ENCODE peak calls at places on chromosomes 4 and X, in six cellular contexts. P, M, R, A, H and Q are unnamed samples.

GRCh38 chr4:86130160-86130933 is 229.5 kb downstream of the MAPK10 start:
- DNase-seq in P (no peak), H (no peak), M (no peak), A (no peak), R (no peak), Q (no peak)

GRCh38 chrX:27590044-27590443 is at the start of gene DCAF8L2:
- DNase-seq in H (no peak), P (no peak), M (no peak), A (no peak), R (no peak), Q (no peak)

GRCh38 chrX:29530520-29530919 is 684.8 kb upstream of the MAGEB2 start:
- DNase-seq in R (no peak), A (no peak), M (peak), H (no peak), P (no peak), Q (no peak)

GRCh38 chrX:100090931-100091330 is 319.1 kb downstream of the PCDH19 start:
- DNase-seq in H (no peak), A (no peak), P (no peak), M (no peak), R (no peak), Q (peak)

GRCh38 chrX:68508799-68509198 is 9.9 kb downstream of the YIPF6 start:
- DNase-seq in R (no peak), A (no peak), M (peak), H (no peak), P (peak), Q (no peak)

GRCh38 chr4:151921811-151922210 is 161.0 kb upstream of the GATB start:
- DNase-seq in P (no peak), M (no peak), A (no peak), H (no peak), R (no peak), Q (no peak)

GRCh38 chr4:11635336-11635735 is 206.6 kb upstream of the HS3ST1 start:
- DNase-seq in R (no peak), H (no peak), A (no peak), M (peak), P (no peak), Q (no peak)

GRCh38 chrX:12007881-12008280 is 130.4 kb upstream of the FRMPD4 start:
- DNase-seq in M (peak), H (no peak), R (no peak), P (peak), A (no peak), Q (peak)

GRCh38 chr4:73631565-73632226 is 11.5 kb upstream of the RASSF6 start:
- DNase-seq in P (no peak), M (no peak), H (no peak), R (no peak), A (no peak), Q (no peak)

GRCh38 chr4:108902769-108903168 is 139.9 kb upstream of the ETNPPL start:
- DNase-seq in H (no peak), P (no peak), R (no peak), A (no peak), M (no peak), Q (no peak)

GRCh38 chrX:283115-283845 is 2.1 kb downstream of the PLCXD1 start:
- DNase-seq in M (peak), H (no peak), P (peak), R (peak), A (peak), Q (peak)

GRCh38 chrX:102599950-102600579 is 750 bp downstream of the ARMCX5 start:
- DNase-seq in R (peak), M (peak), H (no peak), A (no peak), P (peak), Q (no peak)

GRCh38 chr4:52957791-52958190 is 95.7 kb downstream of the RASL11B start:
- DNase-seq in P (no peak), A (no peak), R (no peak), M (no peak), H (no peak), Q (no peak)

GRCh38 chrX:99353412-99353811 is 1056.7 kb downstream of the PCDH19 start:
- DNase-seq in R (no peak), M (no peak), P (no peak), A (no peak), H (peak), Q (no peak)

GRCh38 chr4:17817027-17817426 is 6.2 kb downstream of the NCAPG start:
- DNase-seq in R (no peak), A (peak), P (peak), M (peak), H (peak), Q (peak)

GRCh38 chr4:163392328-163392727 is 48.6 kb downstream of the NPY5R start:
- DNase-seq in M (no peak), P (no peak), R (no peak), A (no peak), H (no peak), Q (no peak)

GRCh38 chrX:75784689-75785491 is at the start of gene MAGEE2:
- DNase-seq in R (no peak), A (no peak), H (peak), M (peak), P (no peak), Q (no peak)

GRCh38 chrX:20527458-20528099 is 260.9 kb upstream of the RPS6KA3 start:
- DNase-seq in H (peak), P (peak), R (peak), A (no peak), M (peak), Q (peak)

GRCh38 chr4:39565925-39566630 is 38.8 kb upstream of the UGDH start:
- DNase-seq in P (peak), A (no peak), R (no peak), H (no peak), M (peak), Q (no peak)

GRCh38 chr4:123832173-123833026 is 435.8 kb downstream of the SPRY1 start:
- DNase-seq in P (peak), A (no peak), M (no peak), H (no peak), R (no peak), Q (no peak)

GRCh38 chr4:94516067-94516466 is 64.3 kb downstream of the PDLIM5 start:
- DNase-seq in P (no peak), A (no peak), M (peak), R (no peak), H (peak), Q (no peak)

GRCh38 chr4:76605099-76605563 is 170.1 kb downstream of the SHROOM3 start:
- DNase-seq in M (no peak), R (no peak), A (no peak), H (no peak), P (no peak), Q (no peak)

GRCh38 chr4:68375667-68376559 is 26.0 kb upstream of the YTHDC1 start:
- DNase-seq in P (peak), M (peak), R (peak), H (peak), A (no peak), Q (peak)

GRCh38 chr4:6779667-6780565 is 2.6 kb upstream of the KIAA0232 start:
- DNase-seq in A (no peak), P (no peak), H (peak), M (no peak), R (no peak), Q (peak)

GRCh38 chr4:41095192-41095872 is 119.0 kb downstream of the APBB2 start:
- DNase-seq in A (no peak), M (no peak), R (no peak), H (no peak), P (no peak), Q (no peak)

GRCh38 chrX:121886557-121886956 is 839.1 kb downstream of the GLUD2 start:
- DNase-seq in H (no peak), M (no peak), R (no peak), A (no peak), P (no peak), Q (no peak)

GRCh38 chr4:16120720-16121119 is 36.9 kb upstream of the PROM1 start:
- DNase-seq in M (no peak), H (no peak), P (no peak), R (no peak), A (no peak), Q (peak)

GRCh38 chrX:147476008-147476407 is 435.7 kb upstream of the FMR1 start:
- DNase-seq in P (no peak), H (peak), M (peak), R (no peak), A (no peak), Q (peak)
- TF ChIP-seq MAX in P (no peak), H (no peak), M (no peak), R (no peak), A (no peak), Q (no peak)

GRCh38 chr4:139740531-139741041 is 75.0 kb downstream of the MGST2 start:
- DNase-seq in M (peak), R (no peak), H (peak), P (peak), A (no peak), Q (peak)
- TF ChIP-seq CTCF in M (peak), R (peak), H (peak), P (no peak), A (no peak), Q (no peak)

DNA sequence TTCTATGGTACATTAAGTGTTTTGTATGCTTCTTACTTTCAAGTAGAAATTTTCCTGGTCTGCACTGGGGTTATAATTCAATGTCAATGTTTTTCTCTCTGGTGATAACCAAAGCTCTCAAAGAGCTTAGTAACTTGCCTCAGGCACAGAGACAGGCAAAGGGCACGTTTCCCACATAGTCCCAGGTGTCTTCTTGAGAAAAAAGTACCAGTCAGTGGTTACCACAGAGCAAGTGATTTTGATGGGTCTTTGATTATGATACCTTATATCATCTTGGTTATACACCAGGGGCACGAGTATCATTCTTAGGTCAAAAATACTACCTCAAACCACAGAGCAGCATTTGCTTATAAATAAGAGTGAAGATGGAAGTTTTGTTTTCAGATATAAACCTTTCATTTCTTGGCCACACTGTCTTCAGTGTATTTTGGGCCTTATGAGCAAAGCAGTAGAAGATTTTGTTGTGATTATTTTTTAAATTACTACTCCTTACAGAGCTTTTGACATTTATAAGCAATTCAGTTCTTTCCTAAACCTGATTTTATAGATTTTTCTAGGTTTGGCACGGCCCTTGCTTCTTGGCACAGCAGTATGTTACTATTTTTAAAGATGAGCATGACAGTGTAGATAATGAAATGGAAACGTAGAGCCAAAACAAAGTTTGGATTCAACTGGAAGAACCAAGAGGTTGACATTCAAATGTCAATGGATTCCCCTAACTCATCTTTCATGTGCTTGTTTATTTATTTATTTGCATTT is 85.3 kb upstream of the TLL1 start:
- DNase-seq in P (no peak), H (no peak), M (no peak), R (no peak), A (no peak), Q (no peak)
- TF ChIP-seq MYC in P (no peak), H (no peak), M (no peak), R (no peak), A (no peak), Q (no peak)

GRCh38 chr4:96295143-96295763 is 455.4 kb downstream of the PDHA2 start:
- DNase-seq in M (no peak), R (no peak), A (no peak), P (no peak), H (no peak), Q (no peak)
- TF ChIP-seq MAX in M (no peak), R (no peak), A (no peak), P (no peak), H (no peak), Q (no peak)

GRCh38 chr4:81470456-81471327 is 1.0 kb downstream of the RASGEF1B start:
- DNase-seq in A (no peak), P (peak), M (no peak), R (no peak), H (no peak), Q (peak)
- TF ChIP-seq CTCF in A (no peak), P (no peak), M (no peak), R (no peak), H (no peak), Q (no peak)

GRCh38 chr4:1809754-1810502 is 16.8 kb downstream of the FGFR3 start:
- DNase-seq in P (peak), H (peak), A (no peak), R (peak), M (peak), Q (peak)
- TF ChIP-seq MYC in P (no peak), H (peak), A (no peak), R (no peak), M (no peak), Q (peak)

GRCh38 chr4:75499900-75500299 is 14.3 kb downstream of the RCHY1 start:
- DNase-seq in A (no peak), R (no peak), H (no peak), M (no peak), P (no peak), Q (no peak)

GRCh38 chr4:75498041-75498440 is 16.2 kb downstream of the RCHY1 start:
- DNase-seq in M (no peak), H (no peak), A (no peak), R (no peak), P (no peak), Q (no peak)

GRCh38 chr4:75495489-75495888 is 18.7 kb downstream of the RCHY1 start:
- DNase-seq in H (no peak), M (no peak), R (no peak), A (no peak), P (no peak), Q (no peak)

GRCh38 chr4:75494563-75494962 is 19.6 kb downstream of the RCHY1 start:
- DNase-seq in A (no peak), M (no peak), P (no peak), H (no peak), R (no peak), Q (peak)

GRCh38 chr4:75497133-75497532 is 17.1 kb downstream of the RCHY1 start:
- DNase-seq in R (no peak), M (no peak), A (no peak), H (no peak), P (no peak), Q (no peak)
- TF ChIP-seq MAX in R (no peak), M (no peak), A (no peak), H (no peak), P (no peak), Q (no peak)

GRCh38 chr4:26161030-26161824 is 159.6 kb upstream of the RBPJ start:
- DNase-seq in M (no peak), R (no peak), H (peak), P (no peak), A (no peak), Q (peak)
- TF ChIP-seq CTCF in M (no peak), R (peak), H (peak), P (no peak), A (peak), Q (peak)